ENCODE peak calls at places on chromosomes 3 and 15, in seven cellular contexts. One of them, this sample, is unnamed.

GRCh38 chr3:36496734-36497133 is 116.4 kb downstream of the STAC start:
- DNase-seq in WERI-Rb-1: no peak
- DNase-seq in thoracic aorta: no peak
- DNase-seq in COLO829: no peak
- DNase-seq in stromal cell of bone marrow: peak; percentile 90
- DNase-seq in NCI-H1105: no peak
- DNase-seq in PC-3: no peak
- DNase-seq in this sample: no peak

GRCh38 chr3:128544190-128544589 is 51.2 kb upstream of the GATA2 start:
- DNase-seq in WERI-Rb-1: no peak
- DNase-seq in thoracic aorta: no peak
- DNase-seq in COLO829: no peak
- DNase-seq in stromal cell of bone marrow: no peak
- DNase-seq in NCI-H1105: no peak
- DNase-seq in PC-3: no peak
- DNase-seq in this sample: no peak

GRCh38 chr15:75648156-75649000 is 666 bp downstream of the SNX33 start:
- DNase-seq in WERI-Rb-1: peak; percentile 30
- DNase-seq in thoracic aorta: no peak
- DNase-seq in COLO829: no peak
- DNase-seq in stromal cell of bone marrow: no peak
- DNase-seq in NCI-H1105: no peak
- DNase-seq in PC-3: no peak
- DNase-seq in this sample: no peak

GRCh38 chr3:104835376-104835775 is 531.3 kb upstream of the ALCAM start:
- DNase-seq in WERI-Rb-1: no peak
- DNase-seq in thoracic aorta: no peak
- DNase-seq in COLO829: no peak
- DNase-seq in stromal cell of bone marrow: no peak
- DNase-seq in NCI-H1105: no peak
- DNase-seq in PC-3: no peak
- DNase-seq in this sample: no peak

GRCh38 chr15:63019539-63020109 is 22.9 kb upstream of the TPM1 start:
- DNase-seq in WERI-Rb-1: no peak
- DNase-seq in thoracic aorta: no peak
- DNase-seq in COLO829: no peak
- DNase-seq in stromal cell of bone marrow: peak; percentile 48
- DNase-seq in NCI-H1105: no peak
- DNase-seq in PC-3: peak; percentile 97
- DNase-seq in this sample: peak; percentile 74

GRCh38 chr15:42082832-42083604 is 11.3 kb downstream of the PLA2G4D start:
- DNase-seq in WERI-Rb-1: no peak
- DNase-seq in thoracic aorta: no peak
- DNase-seq in COLO829: no peak
- DNase-seq in stromal cell of bone marrow: no peak
- DNase-seq in NCI-H1105: no peak
- DNase-seq in PC-3: no peak
- DNase-seq in this sample: no peak

GRCh38 chr3:53145109-53146077 is 15.2 kb upstream of the RFT1 start:
- DNase-seq in WERI-Rb-1: no peak
- DNase-seq in thoracic aorta: no peak
- DNase-seq in COLO829: no peak
- DNase-seq in stromal cell of bone marrow: no peak
- DNase-seq in NCI-H1105: no peak
- DNase-seq in PC-3: peak; percentile 85
- DNase-seq in this sample: no peak

GRCh38 chr3:41569632-41570338 is 370.5 kb downstream of the CTNNB1 start:
- DNase-seq in WERI-Rb-1: no peak
- DNase-seq in thoracic aorta: no peak
- DNase-seq in COLO829: no peak
- DNase-seq in stromal cell of bone marrow: no peak
- DNase-seq in NCI-H1105: no peak
- DNase-seq in PC-3: peak; percentile 49
- DNase-seq in this sample: no peak

GRCh38 chr3:3636815-3637214 is 162.4 kb upstream of the LRRN1 start:
- DNase-seq in WERI-Rb-1: no peak
- DNase-seq in thoracic aorta: no peak
- DNase-seq in COLO829: no peak
- DNase-seq in stromal cell of bone marrow: no peak
- DNase-seq in NCI-H1105: no peak
- DNase-seq in PC-3: no peak
- DNase-seq in this sample: peak; percentile 63

GRCh38 chr3:12585970-12586369 is 29.1 kb downstream of the MKRN2 start:
- DNase-seq in WERI-Rb-1: no peak
- DNase-seq in thoracic aorta: no peak
- DNase-seq in COLO829: no peak
- DNase-seq in stromal cell of bone marrow: no peak
- DNase-seq in NCI-H1105: no peak
- DNase-seq in PC-3: no peak
- DNase-seq in this sample: no peak

GRCh38 chr15:35505152-35505551 is 40.8 kb downstream of the DPH6 start:
- DNase-seq in WERI-Rb-1: no peak
- DNase-seq in thoracic aorta: no peak
- DNase-seq in COLO829: no peak
- DNase-seq in stromal cell of bone marrow: no peak
- DNase-seq in NCI-H1105: no peak
- DNase-seq in PC-3: no peak
- DNase-seq in this sample: no peak